ENCODE peak calls at places on chromosomes 12 and 14, in nine cellular contexts. B is fibroblast of pulmonary artery, Y is stomach, N is esophagus squamous epithelium, J is left lung, T is GM20000, C is GM13977, L is neural progenitor cell, P is K562. H is an unnamed sample.

GRCh38 chr12:65606008-65606766 is 218.1 kb upstream of the HMGA2 start:
- DNase-seq in B (no peak), Y (no peak), N (no peak), J (no peak), T (no peak), C (no peak), L (no peak), P (peak; percentile 17), H (no peak)

GRCh38 chr12:73262788-73263381 is 990.7 kb downstream of the TRHDE start:
- DNase-seq in B (no peak), Y (no peak), N (no peak), J (no peak), T (no peak), C (no peak), L (no peak), P (no peak), H (no peak)

GRCh38 chr12:97167598-97167997 is 260.5 kb downstream of the NEDD1 start:
- DNase-seq in B (no peak), Y (no peak), N (no peak), J (no peak), T (no peak), C (no peak), L (no peak), P (no peak), H (no peak)

GRCh38 chr12:2683283-2684025 is 111.3 kb upstream of the FKBP4 start:
- DNase-seq in B (no peak), Y (no peak), N (no peak), J (no peak), T (no peak), C (no peak), L (no peak), P (no peak), H (no peak)

GRCh38 chr12:45671254-45671653 is 58.3 kb upstream of the ARID2 start:
- DNase-seq in B (peak; percentile 49), Y (no peak), N (no peak), J (no peak), T (no peak), C (no peak), L (no peak), P (no peak), H (no peak)

GRCh38 chr12:114335607-114336006 is 70.3 kb downstream of the TBX5 start:
- DNase-seq in B (no peak), Y (no peak), N (no peak), J (no peak), T (no peak), C (no peak), L (peak; percentile 34), P (no peak), H (no peak)

GRCh38 chr14:59213368-59214315 is 25.2 kb downstream of the DAAM1 start:
- DNase-seq in B (no peak), Y (no peak), N (no peak), J (no peak), T (no peak), C (no peak), L (no peak), P (no peak), H (no peak)

GRCh38 chr12:47032644-47033043 is 46.8 kb upstream of the PCED1B start:
- DNase-seq in B (peak; percentile 87), Y (no peak), N (no peak), J (no peak), T (peak; percentile 15), C (no peak), L (peak; percentile 59), P (no peak), H (no peak)

GRCh38 chr14:32724864-32725550 is 213.7 kb upstream of the NPAS3 start:
- DNase-seq in B (peak; percentile 87), Y (no peak), N (no peak), J (no peak), T (no peak), C (no peak), L (no peak), P (no peak), H (no peak)

GRCh38 chr12:59583003-59583712 is 12.7 kb upstream of the SLC16A7 start:
- DNase-seq in B (no peak), Y (no peak), N (no peak), J (no peak), T (no peak), C (no peak), L (no peak), P (no peak), H (no peak)

GRCh38 chr14:104657563-104658324 is 31.7 kb upstream of the INF2 start:
- DNase-seq in B (no peak), Y (no peak), N (no peak), J (no peak), T (peak; percentile 81), C (peak; percentile 80), L (no peak), P (peak; percentile 20), H (peak; percentile 75)

GRCh38 chr12:89468648-89469326 is 55.8 kb downstream of the GALNT4 start:
- DNase-seq in B (no peak), Y (no peak), N (no peak), J (no peak), T (peak; percentile 37), C (peak; percentile 22), L (no peak), P (no peak), H (peak; percentile 36)

GRCh38 chr14:50839048-50839447 is 8.1 kb upstream of the NIN start:
- DNase-seq in B (no peak), Y (no peak), N (no peak), J (no peak), T (no peak), C (no peak), L (no peak), P (no peak), H (no peak)

DNA sequence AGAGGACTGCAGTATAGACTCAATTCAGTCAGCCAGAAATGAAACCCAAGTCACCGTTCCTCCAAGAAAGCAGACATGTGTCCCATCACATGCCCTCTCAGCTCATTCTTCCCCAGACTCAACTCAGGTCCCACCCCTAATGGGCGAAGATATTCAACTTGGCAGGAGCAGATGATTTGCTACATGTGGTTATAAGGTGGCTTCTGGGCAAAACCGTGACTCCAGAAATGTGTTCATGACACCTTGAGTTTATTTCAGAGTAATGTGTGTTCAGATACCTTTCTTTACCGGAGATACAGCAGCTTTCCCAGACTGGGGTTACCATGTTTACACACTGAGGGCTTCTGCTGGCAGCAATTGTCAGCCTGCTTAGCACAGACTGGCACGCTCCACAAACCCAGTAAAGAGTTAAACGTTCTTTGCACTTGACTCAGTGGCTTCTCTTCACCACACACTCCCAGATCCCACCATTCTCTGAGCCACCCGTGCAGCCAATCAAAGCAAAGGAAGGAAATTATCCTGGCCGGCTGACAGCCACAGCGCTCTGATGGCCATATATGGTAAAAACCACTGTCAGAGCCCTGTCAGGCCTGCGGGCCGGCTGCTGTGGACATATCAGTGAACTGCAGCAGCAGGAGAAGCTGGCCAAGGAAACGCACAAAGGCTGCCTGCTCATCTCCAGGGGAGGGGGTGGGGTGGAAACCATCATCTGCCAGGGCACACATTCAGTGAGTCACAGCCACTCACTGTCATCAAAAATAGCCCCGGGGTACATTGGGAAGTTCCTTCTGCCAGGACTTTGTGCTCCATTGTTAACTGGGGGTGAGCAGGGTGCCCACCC is 39.9 kb downstream of the CORO1C start:
- DNase-seq in B (peak; percentile 99), Y (peak; percentile 80), N (peak; percentile 72), J (peak; percentile 94), T (peak; percentile 62), C (peak; percentile 33), L (peak; percentile 93), P (peak; percentile 81), H (peak; percentile 58)
- TF ChIP-seq CTCF in B (peak; percentile 25), Y (peak; percentile 36), N (no peak), J (peak; percentile 74), T (no peak), C (no peak), L (peak; percentile 44), P (peak; percentile 33), H (no peak)

DNA sequence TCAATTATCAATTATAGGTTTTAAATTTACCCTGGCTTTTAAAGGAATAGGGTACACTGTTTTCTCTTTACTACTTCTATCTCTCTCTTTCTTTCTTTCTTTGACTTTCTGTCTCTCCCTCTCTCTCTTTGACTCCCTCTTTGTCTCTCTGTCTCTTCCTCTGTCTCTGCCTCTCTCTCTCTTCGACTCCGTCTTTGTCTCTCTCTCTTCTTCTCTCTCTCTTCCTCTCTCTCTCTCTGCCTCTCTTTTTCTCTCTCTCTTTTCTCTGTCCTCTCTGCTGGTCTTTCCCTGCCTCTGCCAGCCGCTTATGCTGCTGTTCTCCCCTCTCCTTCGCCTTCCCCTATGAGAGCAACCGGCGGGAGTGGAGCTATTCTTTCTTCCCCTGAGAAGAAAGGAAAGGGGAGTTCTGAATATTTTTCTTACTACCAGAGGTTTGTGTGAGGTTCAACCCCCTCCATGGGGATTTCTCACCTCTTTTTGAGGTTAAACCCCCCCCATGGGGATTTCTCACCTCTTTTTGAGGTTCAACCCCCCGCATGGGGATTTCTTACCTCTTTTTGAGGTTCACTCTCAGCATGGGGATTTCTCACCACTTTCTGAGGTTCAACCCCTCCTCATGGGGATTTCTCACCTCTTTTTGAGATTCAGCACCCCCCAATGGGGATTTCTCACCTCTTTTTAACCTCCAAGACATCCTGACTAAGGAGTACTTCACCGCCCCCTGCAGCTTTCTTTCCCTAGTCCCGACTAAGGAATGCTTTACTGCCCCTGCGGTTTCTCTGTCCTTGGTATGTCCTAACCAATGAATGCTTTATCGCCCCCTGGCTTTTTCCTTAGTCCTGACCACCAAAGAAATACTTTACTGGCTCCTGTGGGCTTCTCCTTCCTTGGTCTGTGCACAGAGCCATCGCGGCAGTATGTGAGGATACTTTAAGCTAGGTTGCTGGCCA is 27.4 kb upstream of the DDHD1 start:
- DNase-seq in B (peak; percentile 34), Y (no peak), N (no peak), J (no peak), T (peak; percentile 31), C (no peak), L (peak; percentile 91), P (peak; percentile 11), H (peak; percentile 25)
- TF ChIP-seq CTCF in B (peak; percentile 33), Y (no peak), N (no peak), J (no peak), T (peak; percentile 31), C (peak; percentile 47), L (peak; percentile 61), P (peak; percentile 44), H (peak; percentile 36)

GRCh38 chr14:101553393-101553792 is 7.9 kb upstream of the DIO3 start:
- DNase-seq in B (no peak), Y (no peak), N (no peak), J (peak; percentile 16), T (no peak), C (no peak), L (no peak), P (no peak), H (no peak)
- TF ChIP-seq CTCF in B (no peak), Y (no peak), N (no peak), J (no peak), T (no peak), C (no peak), L (no peak), P (no peak), H (no peak)

DNA sequence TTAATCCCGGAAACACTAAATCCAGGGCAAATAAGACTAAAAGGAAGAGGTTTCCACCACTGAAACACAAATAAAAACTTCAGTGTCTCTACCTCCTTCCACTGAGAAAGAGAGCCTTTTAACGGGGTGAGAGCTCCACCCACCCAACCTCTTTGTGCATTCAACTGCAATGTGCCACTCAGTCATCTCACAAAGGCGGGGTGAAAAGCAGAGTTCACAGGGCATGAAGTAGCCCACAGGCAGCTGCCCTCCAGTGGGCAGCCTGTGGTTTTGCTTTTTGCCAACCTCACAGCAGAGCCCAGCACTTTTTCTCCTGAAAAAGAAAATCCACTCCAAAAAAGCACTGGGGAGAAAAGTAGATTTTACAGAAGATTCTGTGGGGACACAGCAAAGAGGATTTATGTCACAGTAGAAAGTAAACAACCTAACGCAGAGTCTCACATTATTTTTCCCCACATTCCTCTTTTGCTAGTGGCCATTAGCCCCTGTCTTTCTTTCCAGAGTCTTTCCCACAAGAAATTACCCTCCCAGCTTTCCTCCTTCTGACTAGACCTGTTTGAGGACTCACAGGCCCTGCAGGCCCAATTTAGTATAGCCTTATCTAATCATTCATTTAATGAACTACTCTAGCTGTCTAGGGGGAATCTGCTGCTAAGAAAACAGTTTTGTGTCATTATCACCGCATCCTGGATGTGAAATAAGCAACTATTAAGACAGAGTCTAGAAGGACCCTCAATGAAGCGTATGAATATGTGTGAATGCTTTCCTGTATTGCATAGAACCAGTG is 753.8 kb upstream of the FOXG1 start:
- DNase-seq in B (no peak), Y (no peak), N (no peak), J (no peak), T (no peak), C (no peak), L (peak; percentile 53), P (no peak), H (no peak)
- TF ChIP-seq CTCF in B (no peak), Y (no peak), N (no peak), J (no peak), T (no peak), C (no peak), L (peak; percentile 42), P (no peak), H (no peak)

H was measured in GM13976.